ENCODE peak calls at places on chromosome 11, in seven cellular contexts. H, R, Y, A, W, G and V are unnamed samples.

GRCh38 chr11:7665473-7666291 is 7.6 kb downstream of the CYB5R2 start:
- DNase-seq in R (peak; percentile 78), Y (peak; percentile 69), W (peak; percentile 75), A (peak; percentile 93), H (peak; percentile 77), G (peak; percentile 89), V (peak; percentile 78)

GRCh38 chr11:71467164-71467563 is 14.2 kb downstream of the NADSYN1 start:
- DNase-seq in R (no peak), H (no peak), A (peak; percentile 9), W (no peak), G (no peak), Y (no peak), V (no peak)

GRCh38 chr11:72637198-72637597 is 37.0 kb downstream of the PDE2A start:
- DNase-seq in G (no peak), A (no peak), Y (no peak), R (no peak), W (no peak), H (no peak), V (no peak)

GRCh38 chr11:96013459-96014213 is 89.7 kb upstream of the MTMR2 start:
- DNase-seq in R (no peak), A (peak; percentile 75), G (no peak), Y (no peak), H (no peak), W (no peak), V (peak; percentile 47)

GRCh38 chr11:130177782-130178181 is 18.2 kb downstream of the ST14 start:
- DNase-seq in W (no peak), H (no peak), A (no peak), R (no peak), Y (no peak), G (no peak), V (no peak)

GRCh38 chr11:115456019-115456418 is 48.2 kb downstream of the CADM1 start:
- DNase-seq in A (no peak), W (no peak), H (no peak), Y (no peak), G (no peak), R (no peak), V (no peak)

GRCh38 chr11:97019754-97020153 is 629.9 kb downstream of the JRKL start:
- DNase-seq in H (no peak), W (no peak), Y (no peak), G (no peak), R (no peak), A (no peak), V (no peak)

GRCh38 chr11:353315-353857 is 15.9 kb upstream of the B4GALNT4 start:
- DNase-seq in A (peak; percentile 83), W (no peak), Y (peak; percentile 89), H (no peak), G (no peak), R (no peak), V (no peak)

GRCh38 chr11:40037005-40037404 is 1422.4 kb downstream of the LRRC4C start:
- DNase-seq in G (no peak), W (no peak), H (no peak), Y (no peak), A (no peak), R (no peak), V (no peak)

GRCh38 chr11:61027141-61027840 is 55.8 kb downstream of the CD6 start:
- DNase-seq in W (no peak), R (no peak), A (no peak), Y (no peak), G (no peak), H (no peak), V (peak; percentile 74)

GRCh38 chr11:12754582-12755250 is 80.5 kb downstream of the TEAD1 start:
- DNase-seq in G (no peak), A (no peak), Y (no peak), H (no peak), R (no peak), W (no peak), V (no peak)

DNA sequence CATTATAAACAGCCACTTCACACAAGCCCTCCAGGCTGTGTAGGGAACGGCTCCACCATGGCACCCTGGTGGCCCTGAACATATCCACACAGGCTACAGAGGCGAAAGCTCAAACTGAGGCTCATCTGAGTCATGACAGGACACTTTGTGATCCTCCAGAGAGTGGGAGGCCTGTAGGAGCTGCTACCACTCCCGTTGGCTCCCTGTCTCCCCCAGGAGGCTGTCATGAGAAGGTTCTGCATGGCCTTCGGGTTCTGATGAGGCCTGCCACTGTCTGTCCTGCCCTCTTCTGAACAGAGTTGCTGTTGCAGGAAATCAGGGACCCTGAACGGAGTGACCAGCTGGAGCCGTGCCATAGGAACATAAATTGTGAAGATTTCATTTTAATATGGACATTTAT is 23.8 kb upstream of the ALDH3B2 start:
- DNase-seq in H (no peak), Y (no peak), W (no peak), A (no peak), R (no peak), G (no peak), V (peak; percentile 36)
- TF ChIP-seq CTCF in H (no peak), Y (no peak), W (no peak), A (no peak), R (no peak), G (peak; percentile 47), V (no peak)

GRCh38 chr11:68870470-68870869 is 28.8 kb upstream of the CPT1A start:
- DNase-seq in A (peak; percentile 6), W (no peak), Y (peak; percentile 40), H (no peak), R (no peak), G (no peak), V (no peak)
- TF ChIP-seq CTCF in A (no peak), W (no peak), Y (peak; percentile 32), H (peak; percentile 17), R (no peak), G (no peak), V (no peak)

GRCh38 chr11:38191101-38191500 is 1593.1 kb upstream of the RAG2 start:
- DNase-seq in W (no peak), H (no peak), R (no peak), G (no peak), Y (no peak), A (no peak), V (no peak)
- TF ChIP-seq CTCF in W (no peak), H (no peak), R (no peak), G (no peak), Y (no peak), A (no peak), V (no peak)

GRCh38 chr11:68763181-68763721 is 11.9 kb upstream of the TESMIN start:
- DNase-seq in H (no peak), A (no peak), Y (no peak), G (no peak), R (no peak), W (no peak), V (no peak)

GRCh38 chr11:68764746-68765145 is 13.4 kb upstream of the TESMIN start:
- DNase-seq in G (no peak), Y (no peak), H (no peak), A (no peak), R (no peak), W (no peak), V (no peak)

GRCh38 chr11:68762481-68762880 is 11.2 kb upstream of the TESMIN start:
- DNase-seq in W (no peak), H (no peak), Y (no peak), R (no peak), A (no peak), G (no peak), V (no peak)

GRCh38 chr11:68761801-68762200 is 10.5 kb upstream of the TESMIN start:
- DNase-seq in Y (no peak), G (no peak), A (no peak), H (no peak), W (no peak), R (no peak), V (no peak)

GRCh38 chr11:68763926-68764657 is 12.8 kb upstream of the TESMIN start:
- DNase-seq in R (no peak), Y (no peak), G (no peak), H (no peak), A (no peak), W (no peak), V (no peak)
- TF ChIP-seq CTCF in R (no peak), Y (no peak), G (peak; percentile 21), H (peak; percentile 21), A (no peak), W (no peak), V (no peak)

GRCh38 chr11:109424893-109425292 is 2.9 kb downstream of the C11orf87 start:
- DNase-seq in Y (no peak), W (no peak), A (no peak), G (peak; percentile 23), R (no peak), H (peak; percentile 5), V (peak; percentile 38)

GRCh38 chr11:109421981-109422590 is at the start of gene C11orf87:
- DNase-seq in G (no peak), R (no peak), H (peak; percentile 16), W (no peak), A (peak; percentile 68), Y (peak; percentile 8), V (no peak)

GRCh38 chr11:109422755-109423113 is 744 bp downstream of the C11orf87 start:
- DNase-seq in Y (no peak), H (no peak), A (no peak), R (no peak), W (no peak), G (no peak), V (no peak)

GRCh38 chr11:109423860-109424190 is 1.8 kb downstream of the C11orf87 start:
- DNase-seq in W (no peak), A (no peak), H (no peak), Y (no peak), R (no peak), G (no peak), V (no peak)

DNA sequence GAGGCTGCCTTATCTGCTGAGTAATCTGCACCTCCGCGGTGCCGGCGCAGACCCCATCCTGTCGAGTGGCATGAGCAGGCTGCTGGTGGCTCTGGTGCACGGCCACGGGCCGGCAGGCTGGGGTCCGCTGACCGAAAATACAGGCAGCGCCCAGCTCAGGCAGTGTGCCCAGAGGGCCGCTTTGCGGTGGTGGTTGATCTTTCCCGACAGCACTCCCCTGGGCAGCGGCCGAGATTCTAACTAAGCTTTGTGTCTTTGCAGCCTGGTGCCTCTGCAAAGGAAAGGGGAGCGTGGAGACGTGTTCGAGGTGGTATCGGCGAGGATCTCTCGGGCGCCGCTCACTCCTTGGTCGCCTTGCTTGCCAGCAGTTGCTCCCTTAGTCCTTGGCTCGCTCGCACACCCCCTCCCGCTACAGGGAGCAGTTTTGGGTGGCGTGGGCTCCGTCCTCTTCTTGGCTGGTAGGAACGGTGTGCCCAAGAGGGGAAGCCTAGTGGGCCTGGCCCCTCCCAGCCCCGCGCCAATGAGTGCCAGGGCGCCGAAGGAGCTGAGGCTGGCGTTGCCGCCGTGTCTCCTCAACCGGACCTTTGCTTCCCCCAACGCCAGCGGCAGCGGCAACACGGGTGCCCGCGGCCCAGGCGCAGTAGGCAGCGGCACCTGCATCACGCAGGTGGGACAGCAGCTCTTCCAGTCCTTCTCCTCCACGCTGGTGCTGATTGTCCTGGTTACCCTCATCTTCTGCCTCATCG is 1.3 kb downstream of the C11orf87 start:
- DNase-seq in R (no peak), H (peak; percentile 10), W (no peak), A (no peak), G (peak; percentile 21), Y (peak; percentile 45), V (peak; percentile 2)
- TF ChIP-seq CTCF in R (no peak), H (no peak), W (no peak), A (no peak), G (no peak), Y (no peak), V (no peak)

GRCh38 chr11:32288276-32288675 is 147.1 kb downstream of the WT1 start:
- DNase-seq in H (no peak), G (no peak), A (no peak), Y (no peak), R (no peak), W (no peak), V (no peak)
- TF ChIP-seq CTCF in H (no peak), G (peak; percentile 7), A (no peak), Y (no peak), R (no peak), W (no peak), V (no peak)